ENCODE peak calls at places on chromosomes 1 and 21, in eight cellular contexts. Z is M059J, B is NCI-H69, J is spleen, I is NCI-H1105, C is NCI-H2171 treated with DMSO at 0.1 percent for 48 hours, W is epithelial cell of esophagus, O is AG04450. G is an unnamed sample.

GRCh38 chr1:78019031-78019430 is 14.3 kb downstream of the DNAJB4 start:
- DNase-seq in Z (peak), B (no peak), J (no peak), I (no peak), C (no peak), W (no peak), O (no peak), G (no peak)

GRCh38 chr1:162276493-162276892 is 100.2 kb downstream of the SPATA46 start:
- DNase-seq in Z (peak), B (peak), J (no peak), I (no peak), C (peak), W (peak), O (no peak), G (no peak)

GRCh38 chr1:232678185-232678886 is 48.4 kb upstream of the SIPA1L2 start:
- DNase-seq in Z (peak), B (peak), J (no peak), I (no peak), C (no peak), W (peak), O (no peak), G (no peak)

GRCh38 chr1:243421784-243422183 is 165.9 kb downstream of the SDCCAG8 start:
- DNase-seq in Z (peak), B (peak), J (no peak), I (peak), C (peak), W (peak), O (peak), G (no peak)

GRCh38 chr21:37389456-37389855 is 22.9 kb downstream of the DYRK1A start:
- DNase-seq in Z (no peak), B (no peak), J (no peak), I (no peak), C (no peak), W (no peak), O (no peak), G (no peak)

GRCh38 chr1:207831517-207832327 is 79.2 kb downstream of the CD34 start:
- DNase-seq in Z (peak), B (no peak), J (no peak), I (no peak), C (no peak), W (peak), O (no peak), G (peak)

GRCh38 chr1:155309423-155310021 is 856 bp downstream of the FDPS start:
- DNase-seq in Z (peak), B (peak), J (peak), I (peak), C (peak), W (peak), O (no peak), G (no peak)

GRCh38 chr1:96688737-96689136 is 32.8 kb upstream of the PTBP2 start:
- DNase-seq in Z (no peak), B (peak), J (no peak), I (no peak), C (no peak), W (no peak), O (no peak), G (no peak)

GRCh38 chr1:97061604-97062003 is 340.0 kb downstream of the PTBP2 start:
- DNase-seq in Z (no peak), B (no peak), J (no peak), I (no peak), C (no peak), W (peak), O (no peak), G (no peak)

GRCh38 chr1:5755552-5756125 is 236.6 kb downstream of the NPHP4 start:
- DNase-seq in Z (no peak), B (no peak), J (peak), I (no peak), C (no peak), W (no peak), O (no peak), G (peak)

GRCh38 chr1:27119270-27119618 is 35.7 kb downstream of the SLC9A1 start:
- DNase-seq in Z (no peak), B (no peak), J (no peak), I (no peak), C (no peak), W (no peak), O (no peak), G (no peak)

GRCh38 chr1:230350208-230350921 is 75.8 kb downstream of the PGBD5 start:
- DNase-seq in Z (peak), B (no peak), J (no peak), I (no peak), C (no peak), W (no peak), O (no peak), G (no peak)

GRCh38 chr1:151314137-151314875 is 12.9 kb downstream of the PI4KB start:
- DNase-seq in Z (peak), B (no peak), J (no peak), I (no peak), C (no peak), W (peak), O (no peak), G (peak)

GRCh38 chr1:36856126-36856525 is 178.2 kb downstream of the GRIK3 start:
- DNase-seq in Z (no peak), B (peak), J (no peak), I (no peak), C (peak), W (no peak), O (no peak), G (no peak)

GRCh38 chr1:114671011-114671938 is 1.4 kb upstream of the DENND2C start:
- DNase-seq in Z (no peak), B (no peak), J (no peak), I (peak), C (peak), W (peak), O (no peak), G (no peak)

GRCh38 chr1:115505157-115505571 is 136.6 kb upstream of the VANGL1 start:
- DNase-seq in Z (no peak), B (no peak), J (no peak), I (peak), C (no peak), W (peak), O (peak), G (no peak)

GRCh38 chr21:36701912-36702621 is 3.2 kb downstream of the SIM2 start:
- DNase-seq in Z (peak), B (no peak), J (no peak), I (no peak), C (no peak), W (no peak), O (no peak), G (no peak)

GRCh38 chr1:46442317-46443161 is 47.1 kb upstream of the DMBX1 start:
- DNase-seq in Z (peak), B (peak), J (peak), I (no peak), C (peak), W (peak), O (peak), G (no peak)

GRCh38 chr21:22575165-22575584 is 1577.0 kb downstream of the NCAM2 start:
- DNase-seq in Z (peak), B (peak), J (no peak), I (peak), C (peak), W (no peak), O (no peak), G (no peak)

GRCh38 chr1:6424619-6425593 is at the start of gene ESPN:
- DNase-seq in Z (no peak), B (peak), J (no peak), I (no peak), C (no peak), W (no peak), O (no peak), G (no peak)

GRCh38 chr1:233730809-233731208 is 116.9 kb downstream of the KCNK1 start:
- DNase-seq in Z (peak), B (no peak), J (no peak), I (no peak), C (no peak), W (no peak), O (no peak), G (no peak)

GRCh38 chr1:162561616-162562451 is at the start of gene UAP1:
- DNase-seq in Z (peak), B (peak), J (no peak), I (no peak), C (peak), W (peak), O (no peak), G (no peak)

GRCh38 chr1:213983589-213984386 is 4.0 kb upstream of the PROX1 start:
- DNase-seq in Z (no peak), B (peak), J (no peak), I (peak), C (peak), W (no peak), O (no peak), G (no peak)

GRCh38 chr1:15425521-15425920 is 12.7 kb upstream of the CTRC start:
- DNase-seq in Z (no peak), B (no peak), J (no peak), I (no peak), C (no peak), W (no peak), O (no peak), G (no peak)

GRCh38 chr1:234919061-234919755 is 209.4 kb downstream of the TOMM20 start:
- DNase-seq in Z (no peak), B (no peak), J (peak), I (no peak), C (no peak), W (no peak), O (no peak), G (peak)

GRCh38 chr1:42947137-42947536 is 11.5 kb downstream of the SLC2A1 start:
- DNase-seq in Z (no peak), B (no peak), J (no peak), I (no peak), C (no peak), W (no peak), O (no peak), G (no peak)

GRCh38 chr1:42913426-42914091 is 45.1 kb downstream of the SLC2A1 start:
- DNase-seq in Z (peak), B (peak), J (no peak), I (peak), C (peak), W (peak), O (peak), G (no peak)

GRCh38 chr1:226814751-226815496 is 55.5 kb upstream of the PSEN2 start:
- DNase-seq in Z (peak), B (peak), J (peak), I (peak), C (peak), W (peak), O (peak), G (peak)

GRCh38 chr1:62398377-62398776 is 38.5 kb upstream of the USP1 start:
- DNase-seq in Z (peak), B (no peak), J (no peak), I (no peak), C (no peak), W (peak), O (peak), G (no peak)

GRCh38 chr1:53343831-53344668 is 16.2 kb upstream of the LRP8 start:
- DNase-seq in Z (peak), B (peak), J (peak), I (no peak), C (no peak), W (no peak), O (no peak), G (no peak)

GRCh38 chr1:225596152-225596551 is 56.8 kb downstream of the ENAH start:
- DNase-seq in Z (no peak), B (no peak), J (no peak), I (no peak), C (no peak), W (peak), O (no peak), G (no peak)

GRCh38 chr21:42227909-42228708 is 9.2 kb downstream of the ABCG1 start:
- DNase-seq in Z (peak), B (peak), J (peak), I (no peak), C (peak), W (peak), O (peak), G (peak)

G was measured in cardiac septum.